ENCODE peak calls at places on chromosomes 2 and 18, in four cellular contexts. One of them, this sample, is unnamed.
A peak's percentile ranks its signal among the peaks of the same experiment; 100 is the strongest.

GRCh38 chr18:25457196-25457595 is 105.2 kb upstream of the ZNF521 start:
- DNase-seq in mammary epithelial cell: no peak
- DNase-seq in heart right ventricle: no peak
- DNase-seq in HCT116: no peak
- DNase-seq in this sample: peak; percentile 36

GRCh38 chr18:61859118-61859517 is 33.7 kb downstream of the RNF152 start:
- DNase-seq in heart right ventricle: no peak
- DNase-seq in HCT116: no peak
- DNase-seq in mammary epithelial cell: no peak
- DNase-seq in this sample: no peak

GRCh38 chr2:64594563-64594989 is 59.1 kb downstream of the SERTAD2 start:
- DNase-seq in HCT116: no peak
- DNase-seq in heart right ventricle: no peak
- DNase-seq in mammary epithelial cell: peak; percentile 68
- DNase-seq in this sample: no peak

GRCh38 chr2:191501390-191502168 is 176.4 kb upstream of the NABP1 start:
- DNase-seq in mammary epithelial cell: peak; percentile 40
- DNase-seq in heart right ventricle: no peak
- DNase-seq in HCT116: peak; percentile 37
- DNase-seq in this sample: peak; percentile 52

GRCh38 chr2:145091011-145091744 is 571.3 kb upstream of the ZEB2 start:
- DNase-seq in mammary epithelial cell: peak; percentile 31
- DNase-seq in heart right ventricle: no peak
- DNase-seq in HCT116: no peak
- DNase-seq in this sample: peak; percentile 70

GRCh38 chr2:98654702-98655488 is 46.5 kb downstream of the UNC50 start:
- DNase-seq in mammary epithelial cell: no peak
- DNase-seq in heart right ventricle: no peak
- DNase-seq in HCT116: no peak
- DNase-seq in this sample: no peak

GRCh38 chr2:201470821-201471731 is 19.5 kb downstream of the STRADB start:
- DNase-seq in mammary epithelial cell: peak; percentile 17
- DNase-seq in heart right ventricle: peak; percentile 22
- DNase-seq in HCT116: no peak
- DNase-seq in this sample: peak; percentile 47

GRCh38 chr2:6945087-6945813 is 28.0 kb downstream of the RNF144A start:
- DNase-seq in heart right ventricle: no peak
- DNase-seq in mammary epithelial cell: no peak
- DNase-seq in HCT116: no peak
- DNase-seq in this sample: no peak

GRCh38 chr2:57880446-57880845 is 166.2 kb upstream of the VRK2 start:
- DNase-seq in HCT116: no peak
- DNase-seq in mammary epithelial cell: no peak
- DNase-seq in heart right ventricle: no peak
- DNase-seq in this sample: no peak

GRCh38 chr18:46712406-46712805 is 44.4 kb downstream of the ST8SIA5 start:
- DNase-seq in mammary epithelial cell: no peak
- DNase-seq in HCT116: no peak
- DNase-seq in heart right ventricle: no peak
- DNase-seq in this sample: peak; percentile 91

GRCh38 chr2:134410006-134410405 is 156.1 kb downstream of the MGAT5 start:
- DNase-seq in HCT116: no peak
- DNase-seq in mammary epithelial cell: no peak
- DNase-seq in heart right ventricle: no peak
- DNase-seq in this sample: no peak
- H3K4me1 ChIP-seq in HCT116: peaks cover 9% of the 10 kb centered on the region
- H3K4me1 ChIP-seq in mammary epithelial cell: peaks cover 55% of the 10 kb centered on the region
- H3K4me1 ChIP-seq in heart right ventricle: peaks cover 12% of the 10 kb centered on the region
- H3K4me1 ChIP-seq in this sample: peaks cover 63% of the 10 kb centered on the region

GRCh38 chr2:239285071-239285931 is 115.5 kb downstream of the HDAC4 start:
- DNase-seq in heart right ventricle: peak; percentile 14
- DNase-seq in HCT116: no peak
- DNase-seq in mammary epithelial cell: no peak
- DNase-seq in this sample: peak; percentile 43

GRCh38 chr2:239282448-239283287 is 118.2 kb downstream of the HDAC4 start:
- DNase-seq in HCT116: no peak
- DNase-seq in heart right ventricle: no peak
- DNase-seq in mammary epithelial cell: no peak
- DNase-seq in this sample: no peak

GRCh38 chr2:239285932-239286230 is 114.9 kb downstream of the HDAC4 start:
- DNase-seq in heart right ventricle: no peak
- DNase-seq in mammary epithelial cell: no peak
- DNase-seq in HCT116: no peak
- DNase-seq in this sample: no peak

GRCh38 chr2:239283961-239284801 is 116.6 kb downstream of the HDAC4 start:
- DNase-seq in heart right ventricle: peak; percentile 14
- DNase-seq in mammary epithelial cell: no peak
- DNase-seq in HCT116: no peak
- DNase-seq in this sample: no peak

DNA sequence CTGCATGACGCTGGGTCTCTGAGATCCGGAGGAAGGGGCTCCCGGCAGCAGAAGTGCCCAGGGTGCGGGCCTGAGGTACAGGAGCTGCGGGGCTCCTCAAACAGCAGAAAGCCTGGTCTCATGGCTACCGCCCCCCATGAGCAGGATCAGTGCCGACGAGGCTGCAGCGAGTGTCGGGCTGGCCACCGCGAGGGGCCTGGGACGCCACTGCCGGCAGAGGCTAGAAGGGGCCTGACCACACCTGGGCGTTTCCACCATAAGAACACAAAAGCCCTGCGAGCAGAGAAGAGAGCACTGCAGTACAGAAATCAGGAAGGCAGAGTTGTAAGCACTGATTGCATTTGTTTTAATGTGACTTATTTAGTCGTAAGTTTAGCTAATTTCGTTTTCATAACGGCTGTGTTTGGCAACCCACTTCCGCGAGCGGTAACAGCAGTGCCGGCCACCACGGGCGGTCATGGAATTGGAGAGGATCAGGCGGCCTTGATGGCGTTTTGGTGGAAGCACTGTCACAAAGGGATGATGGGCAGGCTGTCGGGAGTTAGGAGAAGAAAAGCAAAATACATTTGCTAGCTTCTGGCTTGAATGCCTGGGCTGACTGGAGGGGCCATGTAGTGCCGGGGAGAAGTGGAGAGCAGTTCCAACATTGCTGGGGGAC is 117.4 kb downstream of the HDAC4 start:
- DNase-seq in mammary epithelial cell: no peak
- DNase-seq in HCT116: no peak
- DNase-seq in heart right ventricle: no peak
- DNase-seq in this sample: no peak
- H3K4me1 ChIP-seq in mammary epithelial cell: peaks cover 14% of the 10 kb centered on the region
- H3K4me1 ChIP-seq in HCT116: peaks cover 57% of the 10 kb centered on the region
- H3K4me1 ChIP-seq in heart right ventricle: peaks cover 13% of the 10 kb centered on the region
- H3K4me1 ChIP-seq in this sample: peaks cover 22% of the 10 kb centered on the region

DNA sequence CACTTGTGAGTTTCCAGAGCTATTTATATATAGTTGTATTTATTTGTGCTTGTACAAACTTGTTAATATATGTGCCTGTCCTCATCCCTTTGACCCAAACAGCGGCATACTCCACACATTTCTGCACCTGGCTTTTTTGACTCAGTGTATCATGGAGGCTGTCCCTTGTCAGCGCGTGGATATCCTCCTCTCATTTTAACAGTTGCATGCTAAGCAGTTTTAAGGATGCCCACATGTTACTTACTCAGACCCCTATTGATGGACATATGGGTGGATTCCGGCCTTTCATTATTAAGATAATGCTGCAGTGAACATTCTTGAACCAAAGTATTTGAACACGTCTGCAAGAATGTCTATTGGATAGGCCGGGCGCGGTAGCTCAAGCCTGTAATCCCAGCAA is 655 bp upstream of the MREG start:
- DNase-seq in mammary epithelial cell: no peak
- DNase-seq in HCT116: no peak
- DNase-seq in heart right ventricle: no peak
- DNase-seq in this sample: no peak
- H3K4me1 ChIP-seq in mammary epithelial cell: peaks cover 12% of the 10 kb centered on the region
- H3K4me1 ChIP-seq in HCT116: peaks cover 24% of the 10 kb centered on the region
- H3K4me1 ChIP-seq in heart right ventricle: no peaks in the 10 kb centered on the region
- H3K4me1 ChIP-seq in this sample: peaks cover 2% of the 10 kb centered on the region

GRCh38 chr2:207251022-207251421 is 85.3 kb upstream of the KLF7 start:
- DNase-seq in heart right ventricle: no peak
- DNase-seq in HCT116: no peak
- DNase-seq in mammary epithelial cell: peak; percentile 37
- DNase-seq in this sample: no peak
- H3K4me1 ChIP-seq in heart right ventricle: no peaks in the 10 kb centered on the region
- H3K4me1 ChIP-seq in HCT116: peaks cover 21% of the 10 kb centered on the region
- H3K4me1 ChIP-seq in mammary epithelial cell: peaks cover 84% of the 10 kb centered on the region
- H3K4me1 ChIP-seq in this sample: peaks cover 33% of the 10 kb centered on the region

DNA sequence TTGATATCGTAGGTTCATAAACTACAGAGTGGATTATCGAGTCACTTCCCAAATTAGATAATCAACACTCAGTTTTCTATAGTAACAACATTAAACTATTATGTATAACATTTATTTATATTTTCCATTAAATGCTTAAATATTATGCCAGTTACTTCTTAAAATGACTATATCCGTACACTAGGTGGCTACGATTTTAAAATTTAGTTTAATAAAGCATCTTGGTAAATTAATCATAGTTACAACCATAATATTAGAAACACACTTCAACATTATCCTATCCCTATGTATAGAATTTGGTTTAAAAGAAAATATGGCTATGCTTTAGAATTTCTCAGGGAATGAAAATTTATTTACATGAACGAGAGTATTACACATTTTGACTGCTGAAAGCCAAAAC is 80.3 kb downstream of the SLC25A12 start:
- DNase-seq in HCT116: no peak
- DNase-seq in mammary epithelial cell: no peak
- DNase-seq in heart right ventricle: no peak
- DNase-seq in this sample: no peak
- H3K4me1 ChIP-seq in HCT116: no peaks in the 10 kb centered on the region
- H3K4me1 ChIP-seq in mammary epithelial cell: no peaks in the 10 kb centered on the region
- H3K4me1 ChIP-seq in heart right ventricle: no peaks in the 10 kb centered on the region
- H3K4me1 ChIP-seq in this sample: peaks cover 2% of the 10 kb centered on the region

DNA sequence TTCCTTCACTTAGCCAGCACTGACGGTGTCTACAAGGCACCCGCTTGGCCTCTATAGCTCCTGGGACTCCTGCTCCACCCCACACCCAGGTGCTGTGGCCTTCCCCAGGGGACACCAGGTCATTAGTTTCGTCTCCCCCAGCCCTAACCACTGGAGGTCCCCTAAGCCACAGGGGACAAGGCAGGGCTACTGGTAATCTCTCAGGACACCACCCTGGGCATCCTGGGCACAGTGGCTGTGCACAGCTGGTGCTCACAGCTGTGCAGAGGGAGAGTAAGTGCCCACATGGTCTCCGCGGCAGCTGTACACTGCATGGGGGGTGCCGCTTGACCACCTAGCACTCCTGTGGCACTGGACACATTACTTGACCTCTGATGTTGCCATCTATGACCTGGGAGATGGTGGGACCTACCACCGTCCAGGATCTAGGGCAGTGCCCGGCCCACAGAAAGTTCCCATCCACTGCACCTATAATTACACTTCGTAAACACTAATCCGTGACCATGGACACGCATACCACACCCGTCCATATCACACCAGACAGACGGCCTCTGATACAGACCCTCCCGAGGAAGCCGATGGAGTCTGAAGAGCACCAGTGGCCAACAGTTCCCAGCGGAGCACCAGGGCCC is 133.9 kb downstream of the HDAC4 start:
- DNase-seq in heart right ventricle: no peak
- DNase-seq in HCT116: no peak
- DNase-seq in mammary epithelial cell: no peak
- DNase-seq in this sample: no peak
- H3K4me1 ChIP-seq in heart right ventricle: peaks cover 43% of the 10 kb centered on the region
- H3K4me1 ChIP-seq in HCT116: peaks cover 79% of the 10 kb centered on the region
- H3K4me1 ChIP-seq in mammary epithelial cell: peaks cover 20% of the 10 kb centered on the region
- H3K4me1 ChIP-seq in this sample: peaks cover 29% of the 10 kb centered on the region

GRCh38 chr2:26016012-26016742 is 17.7 kb upstream of the RAB10 start:
- DNase-seq in mammary epithelial cell: no peak
- DNase-seq in heart right ventricle: no peak
- DNase-seq in HCT116: no peak
- DNase-seq in this sample: peak; percentile 17

GRCh38 chr2:26020214-26020613 is 13.7 kb upstream of the RAB10 start:
- DNase-seq in HCT116: no peak
- DNase-seq in heart right ventricle: no peak
- DNase-seq in mammary epithelial cell: no peak
- DNase-seq in this sample: no peak

GRCh38 chr2:26013668-26014067 is 20.2 kb upstream of the RAB10 start:
- DNase-seq in heart right ventricle: no peak
- DNase-seq in mammary epithelial cell: no peak
- DNase-seq in HCT116: no peak
- DNase-seq in this sample: no peak

GRCh38 chr2:26017464-26018183 is 16.3 kb upstream of the RAB10 start:
- DNase-seq in mammary epithelial cell: no peak
- DNase-seq in heart right ventricle: no peak
- DNase-seq in HCT116: no peak
- DNase-seq in this sample: no peak

DNA sequence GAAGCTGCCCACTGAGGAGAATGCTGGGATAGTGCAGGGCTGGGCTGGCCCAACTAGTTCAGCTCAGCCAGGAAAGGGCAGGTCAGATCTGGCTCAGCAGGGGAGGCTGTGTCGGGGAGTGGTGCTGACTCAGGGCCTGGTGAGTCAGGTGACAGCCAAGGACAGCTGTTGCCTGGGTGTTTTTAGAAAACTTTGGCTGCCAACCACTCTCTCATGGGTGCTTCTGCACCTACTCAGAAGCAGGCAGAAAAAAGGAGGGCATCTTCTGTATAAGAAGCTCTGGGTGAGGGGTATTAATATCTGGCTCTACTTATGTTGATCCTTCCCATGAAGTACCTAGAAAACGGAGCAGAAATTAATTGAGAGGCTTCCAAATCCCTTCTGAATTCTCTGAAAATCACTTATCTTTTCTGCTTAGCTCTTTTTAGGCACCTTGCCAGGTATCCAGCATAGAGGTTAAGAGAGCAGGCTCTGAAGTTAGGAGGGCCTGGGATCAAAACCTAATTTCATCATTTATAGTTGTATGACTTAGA is 15.6 kb upstream of the RAB10 start:
- DNase-seq in mammary epithelial cell: peak; percentile 95
- DNase-seq in heart right ventricle: peak; percentile 62
- DNase-seq in HCT116: peak; percentile 74
- DNase-seq in this sample: peak; percentile 89
- H3K4me1 ChIP-seq in mammary epithelial cell: peaks cover 17% of the 10 kb centered on the region
- H3K4me1 ChIP-seq in heart right ventricle: peaks cover 10% of the 10 kb centered on the region
- H3K4me1 ChIP-seq in HCT116: peaks cover 26% of the 10 kb centered on the region
- H3K4me1 ChIP-seq in this sample: peaks cover 14% of the 10 kb centered on the region

GRCh38 chr2:218029366-218030360 is 26.9 kb upstream of the TNS1 start:
- DNase-seq in mammary epithelial cell: no peak
- DNase-seq in heart right ventricle: no peak
- DNase-seq in HCT116: no peak
- DNase-seq in this sample: no peak
- H3K4me1 ChIP-seq in mammary epithelial cell: peaks cover 11% of the 10 kb centered on the region
- H3K4me1 ChIP-seq in heart right ventricle: peaks cover 9% of the 10 kb centered on the region
- H3K4me1 ChIP-seq in HCT116: peaks cover 3% of the 10 kb centered on the region
- H3K4me1 ChIP-seq in this sample: no peaks in the 10 kb centered on the region

This sample was measured in fibroblast of lung.